ENCODE peak calls at places on chromosome 21, in six cellular contexts. One of them, this sample, is unnamed. For H3K9me2 and H3K4me1, the result is how much of the 10 kb centered on the place peaks cover.

GRCh38 chr21:15014220-15014619 is 50.6 kb downstream of the NRIP1 start:
- DNase-seq in GM23248: peak
- DNase-seq in SK-N-SH: no peak
- DNase-seq in Karpas-422: no peak
- DNase-seq in HCT116: no peak
- DNase-seq in PC-3: no peak
- DNase-seq in this sample: no peak

GRCh38 chr21:35163381-35163780 is 114.3 kb upstream of the RUNX1 start:
- DNase-seq in GM23248: peak
- DNase-seq in SK-N-SH: no peak
- DNase-seq in Karpas-422: no peak
- DNase-seq in HCT116: no peak
- DNase-seq in PC-3: peak
- DNase-seq in this sample: no peak

GRCh38 chr21:15379776-15380175 is 315.0 kb upstream of the NRIP1 start:
- DNase-seq in GM23248: no peak
- DNase-seq in SK-N-SH: no peak
- DNase-seq in Karpas-422: no peak
- DNase-seq in HCT116: no peak
- DNase-seq in PC-3: no peak
- DNase-seq in this sample: no peak

GRCh38 chr21:44911384-44912157 is 9.1 kb downstream of the ITGB2 start:
- DNase-seq in GM23248: no peak
- DNase-seq in SK-N-SH: peak
- DNase-seq in Karpas-422: peak
- DNase-seq in HCT116: no peak
- DNase-seq in PC-3: peak
- DNase-seq in this sample: no peak

GRCh38 chr21:43318841-43319781 is 107.8 kb downstream of the SIK1 start:
- DNase-seq in GM23248: peak
- DNase-seq in SK-N-SH: peak
- DNase-seq in Karpas-422: peak
- DNase-seq in HCT116: no peak
- DNase-seq in PC-3: peak
- DNase-seq in this sample: no peak

GRCh38 chr21:42818328-42818749 is 61.0 kb downstream of the WDR4 start:
- DNase-seq in GM23248: peak
- DNase-seq in SK-N-SH: peak
- DNase-seq in Karpas-422: peak
- DNase-seq in HCT116: peak
- DNase-seq in PC-3: peak
- DNase-seq in this sample: peak

GRCh38 chr21:25572895-25573310 is 34.4 kb downstream of the MRPL39 start:
- DNase-seq in GM23248: no peak
- DNase-seq in SK-N-SH: no peak
- DNase-seq in Karpas-422: peak
- DNase-seq in HCT116: no peak
- DNase-seq in PC-3: peak
- DNase-seq in this sample: peak

GRCh38 chr21:42799516-42799915 is 79.8 kb downstream of the WDR4 start:
- DNase-seq in GM23248: no peak
- DNase-seq in SK-N-SH: no peak
- DNase-seq in Karpas-422: no peak
- DNase-seq in HCT116: no peak
- DNase-seq in PC-3: peak
- DNase-seq in this sample: no peak

GRCh38 chr21:24353492-24353891 is 1253.8 kb downstream of the MRPL39 start:
- DNase-seq in GM23248: no peak
- DNase-seq in SK-N-SH: no peak
- DNase-seq in Karpas-422: no peak
- DNase-seq in HCT116: no peak
- DNase-seq in PC-3: no peak
- DNase-seq in this sample: no peak

GRCh38 chr21:36548866-36549265 is 68.9 kb upstream of the CLDN14 start:
- DNase-seq in GM23248: no peak
- DNase-seq in SK-N-SH: no peak
- DNase-seq in Karpas-422: no peak
- DNase-seq in HCT116: no peak
- DNase-seq in PC-3: no peak
- DNase-seq in this sample: no peak

GRCh38 chr21:44630440-44630839 is 3.5 kb downstream of the KRTAP10-9 start:
- DNase-seq in GM23248: no peak
- DNase-seq in SK-N-SH: no peak
- DNase-seq in Karpas-422: peak
- DNase-seq in HCT116: no peak
- DNase-seq in PC-3: no peak
- DNase-seq in this sample: no peak

GRCh38 chr21:29656504-29657227 is 283.1 kb downstream of the GRIK1 start:
- DNase-seq in GM23248: peak
- DNase-seq in SK-N-SH: no peak
- DNase-seq in Karpas-422: no peak
- DNase-seq in HCT116: no peak
- DNase-seq in PC-3: peak
- DNase-seq in this sample: no peak

GRCh38 chr21:44315691-44316208 is 15.9 kb downstream of the PFKL start:
- DNase-seq in GM23248: no peak
- DNase-seq in SK-N-SH: no peak
- DNase-seq in Karpas-422: no peak
- DNase-seq in HCT116: no peak
- DNase-seq in PC-3: no peak
- DNase-seq in this sample: no peak

GRCh38 chr21:18298228-18298627 is 53.6 kb downstream of the CHODL start:
- DNase-seq in GM23248: no peak
- DNase-seq in SK-N-SH: no peak
- DNase-seq in Karpas-422: no peak
- DNase-seq in HCT116: no peak
- DNase-seq in PC-3: no peak
- DNase-seq in this sample: no peak

GRCh38 chr21:41659791-41660560 is 106.9 kb downstream of the RIPK4 start:
- DNase-seq in GM23248: peak
- DNase-seq in SK-N-SH: no peak
- DNase-seq in Karpas-422: no peak
- DNase-seq in HCT116: no peak
- DNase-seq in PC-3: peak
- DNase-seq in this sample: no peak

GRCh38 chr21:21415741-21416140 is 417.5 kb downstream of the NCAM2 start:
- DNase-seq in GM23248: no peak
- DNase-seq in SK-N-SH: no peak
- DNase-seq in Karpas-422: no peak
- DNase-seq in HCT116: no peak
- DNase-seq in PC-3: no peak
- DNase-seq in this sample: no peak

GRCh38 chr21:35559128-35559831 is 501.0 kb downstream of the SETD4 start:
- DNase-seq in GM23248: peak
- DNase-seq in SK-N-SH: peak
- DNase-seq in Karpas-422: no peak
- DNase-seq in HCT116: no peak
- DNase-seq in PC-3: no peak
- DNase-seq in this sample: no peak

GRCh38 chr21:33132054-33132453 is 62.1 kb downstream of the OLIG1 start:
- DNase-seq in GM23248: no peak
- DNase-seq in SK-N-SH: no peak
- DNase-seq in Karpas-422: peak
- DNase-seq in HCT116: no peak
- DNase-seq in PC-3: peak
- DNase-seq in this sample: peak
- H3K9me2 ChIP-seq in GM23248: under half
- H3K9me2 ChIP-seq in SK-N-SH: under half
- H3K9me2 ChIP-seq in Karpas-422: under half
- H3K9me2 ChIP-seq in HCT116: under half
- H3K9me2 ChIP-seq in PC-3: under half
- H3K9me2 ChIP-seq in this sample: under half

GRCh38 chr21:33109574-33110339 is 39.8 kb downstream of the OLIG1 start:
- DNase-seq in GM23248: no peak
- DNase-seq in SK-N-SH: no peak
- DNase-seq in Karpas-422: no peak
- DNase-seq in HCT116: no peak
- DNase-seq in PC-3: no peak
- DNase-seq in this sample: no peak
- H3K4me1 ChIP-seq in GM23248: under half
- H3K4me1 ChIP-seq in SK-N-SH: under half
- H3K4me1 ChIP-seq in Karpas-422: under half
- H3K4me1 ChIP-seq in HCT116: under half
- H3K4me1 ChIP-seq in PC-3: under half
- H3K4me1 ChIP-seq in this sample: under half

GRCh38 chr21:45984584-45985095 is 3.1 kb downstream of the COL6A1 start:
- DNase-seq in GM23248: no peak
- DNase-seq in SK-N-SH: no peak
- DNase-seq in Karpas-422: no peak
- DNase-seq in HCT116: no peak
- DNase-seq in PC-3: no peak
- DNase-seq in this sample: no peak
- H3K9ac ChIP-seq in GM23248: peak
- H3K9ac ChIP-seq in SK-N-SH: no peak
- H3K9ac ChIP-seq in Karpas-422: no peak
- H3K9ac ChIP-seq in HCT116: no peak
- H3K9ac ChIP-seq in PC-3: peak
- H3K9ac ChIP-seq in this sample: no peak

DNA sequence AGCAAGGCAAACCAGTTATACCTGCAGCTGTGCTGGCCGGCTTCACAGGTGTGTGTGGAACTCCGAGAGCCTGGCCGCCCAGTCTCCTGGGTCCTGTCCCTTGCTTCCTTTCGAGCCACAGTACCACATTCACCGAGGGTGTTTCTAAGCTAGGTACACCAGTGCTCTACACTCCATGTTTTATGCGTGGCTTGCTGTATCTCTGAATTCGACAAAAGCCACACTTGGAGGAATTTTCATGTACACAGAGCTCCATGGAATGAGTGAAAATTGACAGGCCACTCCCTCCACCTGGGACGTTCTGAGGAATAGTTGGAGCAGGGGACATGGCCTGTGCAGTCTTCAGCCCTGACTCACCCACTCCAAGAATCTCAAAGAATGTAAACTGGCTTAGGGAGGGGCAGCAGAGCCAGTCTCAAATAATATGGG is 14.0 kb downstream of the ETS2 start:
- DNase-seq in GM23248: peak
- DNase-seq in SK-N-SH: no peak
- DNase-seq in Karpas-422: no peak
- DNase-seq in HCT116: peak
- DNase-seq in PC-3: peak
- DNase-seq in this sample: no peak
- H3K9me2 ChIP-seq in GM23248: under half
- H3K9me2 ChIP-seq in SK-N-SH: under half
- H3K9me2 ChIP-seq in Karpas-422: under half
- H3K9me2 ChIP-seq in HCT116: under half
- H3K9me2 ChIP-seq in PC-3: under half
- H3K9me2 ChIP-seq in this sample: under half